ENCODE peak calls at places on chromosomes 6 and 20, in seven cellular contexts. N is H1, W is A549, B is GM12878, D is HCT116, Z is K562, L is HepG2. U is an unnamed sample.

GRCh38 chr6:100554228-100554627 is 89.5 kb upstream of the SIM1 start:
- DNase-seq in N (no peak), W (no peak), B (no peak), D (no peak), Z (no peak), L (no peak), U (no peak)

GRCh38 chr20:35718972-35719635 is 19.9 kb downstream of the ROMO1 start:
- DNase-seq in N (no peak), W (no peak), B (no peak), D (no peak), Z (no peak), L (no peak), U (no peak)

GRCh38 chr6:158411998-158412397 is 99.7 kb downstream of the TULP4 start:
- DNase-seq in N (no peak), W (no peak), B (no peak), D (peak; percentile 48), Z (no peak), L (no peak), U (no peak)

GRCh38 chr20:8331740-8332412 is 199.8 kb downstream of the PLCB1 start:
- DNase-seq in N (no peak), W (no peak), B (no peak), D (no peak), Z (no peak), L (peak; percentile 86), U (no peak)

GRCh38 chr6:147579667-147580066 is 71.2 kb downstream of the SAMD5 start:
- DNase-seq in N (no peak), W (no peak), B (no peak), D (no peak), Z (no peak), L (no peak), U (no peak)

GRCh38 chr6:46347669-46348068 is 143.6 kb downstream of the RCAN2 start:
- DNase-seq in N (no peak), W (no peak), B (peak; percentile 4), D (no peak), Z (no peak), L (no peak), U (no peak)

GRCh38 chr6:164195605-164196004 is 781.1 kb downstream of the QKI start:
- DNase-seq in N (no peak), W (no peak), B (no peak), D (no peak), Z (no peak), L (no peak), U (no peak)

GRCh38 chr6:34182751-34183531 is 37.1 kb upstream of the GRM4 start:
- DNase-seq in N (no peak), W (no peak), B (peak; percentile 34), D (no peak), Z (no peak), L (no peak), U (no peak)

GRCh38 chr6:3913077-3913957 is 64.1 kb downstream of the FAM50B start:
- DNase-seq in N (no peak), W (peak; percentile 92), B (no peak), D (peak; percentile 69), Z (peak; percentile 87), L (peak; percentile 99), U (peak; percentile 99)

GRCh38 chr20:50189681-50190250 is 864 bp upstream of the CEBPB start:
- DNase-seq in N (no peak), W (peak; percentile 59), B (no peak), D (no peak), Z (peak; percentile 41), L (peak; percentile 79), U (no peak)

GRCh38 chr20:17562804-17563305 is 7.0 kb upstream of the DSTN start:
- DNase-seq in N (no peak), W (peak; percentile 83), B (no peak), D (no peak), Z (peak; percentile 54), L (peak; percentile 65), U (peak; percentile 34)

GRCh38 chr20:16947346-16947943 is 199.3 kb downstream of the OTOR start:
- DNase-seq in N (no peak), W (no peak), B (no peak), D (no peak), Z (no peak), L (no peak), U (no peak)

GRCh38 chr6:125102411-125102810 is 51.2 kb upstream of the TPD52L1 start:
- DNase-seq in N (no peak), W (no peak), B (no peak), D (no peak), Z (no peak), L (no peak), U (peak; percentile 42)

GRCh38 chr6:155314092-155314772 is at the start of gene TFB1M:
- DNase-seq in N (peak; percentile 100), W (peak; percentile 98), B (peak; percentile 99), D (peak; percentile 98), Z (peak; percentile 100), L (peak; percentile 99), U (peak; percentile 99)
- TF ChIP-seq POLR2A in N (peak; percentile 85), W (peak; percentile 77), B (peak; percentile 97), D (no peak), Z (peak; percentile 96), L (peak; percentile 91), U (peak; percentile 85)

DNA sequence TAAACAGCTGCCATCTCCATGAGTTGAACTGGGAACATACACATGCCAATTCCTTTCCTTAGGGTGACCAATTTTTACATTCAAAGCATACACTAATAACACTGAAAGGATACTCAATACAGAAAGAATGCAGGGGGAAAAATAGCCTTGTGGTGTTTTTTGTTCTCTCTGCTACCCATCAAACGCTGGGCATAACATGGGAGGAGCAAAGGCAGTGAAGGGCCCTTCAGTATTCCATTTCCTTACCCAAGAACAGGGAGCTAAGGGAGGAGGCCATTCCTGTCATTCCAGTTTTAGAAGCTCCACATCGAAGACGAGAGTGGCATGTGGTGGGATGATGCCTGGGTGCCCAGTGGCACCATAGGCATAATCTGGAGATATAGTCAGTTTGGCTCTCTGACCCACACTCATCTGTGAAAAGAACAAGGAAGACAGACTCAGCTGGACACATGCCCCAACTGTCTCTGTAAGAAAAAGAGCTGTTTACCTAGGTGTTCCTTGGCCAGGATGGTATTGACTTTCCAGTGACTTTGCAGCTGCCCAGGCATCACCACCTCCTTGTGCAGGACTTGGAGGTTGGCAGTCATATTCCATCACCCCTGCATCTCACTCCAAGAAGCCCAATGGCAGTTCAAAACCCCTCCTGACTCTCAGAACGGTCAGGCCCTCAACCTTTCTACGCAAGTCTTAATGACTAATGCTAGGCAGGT is 20.9 kb downstream of the FKBP1A start:
- DNase-seq in N (no peak), W (no peak), B (no peak), D (no peak), Z (no peak), L (no peak), U (no peak)
- TF ChIP-seq MAX in N (no peak), W (no peak), B (no peak), D (no peak), Z (no peak), L (no peak), U (no peak)

GRCh38 chr6:135265278-135265677 is 84.2 kb downstream of the MYB start:
- DNase-seq in N (no peak), W (no peak), B (no peak), D (no peak), Z (no peak), L (no peak), U (no peak)
- H3K4me1 ChIP-seq in N (peaks cover 11% of the 10 kb centered on the region), W (no peaks in the 10 kb centered on the region), B (no peaks in the 10 kb centered on the region), D (no peaks in the 10 kb centered on the region), Z (peaks cover 11% of the 10 kb centered on the region), L (peaks cover 23% of the 10 kb centered on the region), U (no peaks in the 10 kb centered on the region)

GRCh38 chr6:31700716-31701401 is 2.3 kb downstream of the ABHD16A start:
- DNase-seq in N (no peak), W (no peak), B (no peak), D (no peak), Z (no peak), L (no peak), U (no peak)

GRCh38 chr6:31706599-31706998 is at the start of gene LY6G6F:
- DNase-seq in N (no peak), W (no peak), B (no peak), D (no peak), Z (peak; percentile 75), L (no peak), U (no peak)

GRCh38 chr6:31701666-31702420 is 1.3 kb downstream of the ABHD16A start:
- DNase-seq in N (no peak), W (no peak), B (no peak), D (no peak), Z (no peak), L (no peak), U (peak; percentile 8)

GRCh38 chr6:31702421-31702818 is 704 bp downstream of the ABHD16A start:
- DNase-seq in N (no peak), W (no peak), B (no peak), D (no peak), Z (peak; percentile 79), L (no peak), U (no peak)

DNA sequence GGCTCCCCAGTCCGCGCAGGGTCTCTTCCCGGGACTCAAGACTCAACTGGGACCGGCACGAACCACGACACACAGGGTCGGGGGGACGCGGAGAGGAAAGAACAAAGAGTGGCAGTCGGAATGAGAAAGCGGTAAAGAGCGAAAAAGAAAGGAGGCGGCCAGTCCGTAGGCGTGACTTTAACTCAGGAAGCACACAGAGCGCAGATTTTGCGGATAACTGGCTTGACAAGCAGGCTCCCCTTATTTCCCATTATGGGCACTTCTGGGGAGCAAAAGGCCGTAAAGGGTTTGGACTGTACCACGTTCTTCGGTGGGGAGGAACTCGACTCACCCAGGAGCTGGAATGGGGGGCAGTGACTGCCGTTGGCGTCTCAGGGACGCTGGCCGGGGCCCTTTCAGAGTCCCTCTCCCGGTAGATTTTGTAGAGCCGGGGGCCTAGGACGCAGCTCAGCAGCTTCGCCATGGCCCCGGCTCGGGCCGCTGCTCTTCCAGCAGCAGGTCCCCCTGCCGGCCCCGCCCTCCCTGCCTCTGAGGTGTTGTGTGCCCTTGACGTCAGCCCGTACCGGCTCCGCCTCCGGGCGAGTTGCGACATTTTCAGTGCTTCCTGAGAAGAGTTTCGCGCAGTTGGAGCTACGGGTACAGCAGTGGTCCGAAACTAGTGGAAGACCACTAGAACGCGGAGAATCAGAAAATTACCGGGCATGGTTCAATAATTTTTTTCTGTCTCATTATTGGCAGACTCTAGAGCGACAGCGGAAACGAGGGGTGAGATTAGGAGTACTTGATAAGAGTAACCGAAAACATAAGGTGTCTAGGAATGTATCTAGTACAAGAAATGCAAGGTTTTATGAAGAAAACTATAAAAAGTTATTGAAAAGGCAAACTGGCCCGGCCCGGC is at the start of gene ABHD16A:
- DNase-seq in N (peak; percentile 95), W (peak; percentile 97), B (peak; percentile 95), D (peak; percentile 98), Z (peak; percentile 100), L (peak; percentile 98), U (peak; percentile 99)
- TF ChIP-seq POLR2A in N (peak; percentile 85), W (peak; percentile 80), B (peak; percentile 88), D (peak; percentile 48), Z (peak; percentile 98), L (peak; percentile 96), U (peak; percentile 97)

DNA sequence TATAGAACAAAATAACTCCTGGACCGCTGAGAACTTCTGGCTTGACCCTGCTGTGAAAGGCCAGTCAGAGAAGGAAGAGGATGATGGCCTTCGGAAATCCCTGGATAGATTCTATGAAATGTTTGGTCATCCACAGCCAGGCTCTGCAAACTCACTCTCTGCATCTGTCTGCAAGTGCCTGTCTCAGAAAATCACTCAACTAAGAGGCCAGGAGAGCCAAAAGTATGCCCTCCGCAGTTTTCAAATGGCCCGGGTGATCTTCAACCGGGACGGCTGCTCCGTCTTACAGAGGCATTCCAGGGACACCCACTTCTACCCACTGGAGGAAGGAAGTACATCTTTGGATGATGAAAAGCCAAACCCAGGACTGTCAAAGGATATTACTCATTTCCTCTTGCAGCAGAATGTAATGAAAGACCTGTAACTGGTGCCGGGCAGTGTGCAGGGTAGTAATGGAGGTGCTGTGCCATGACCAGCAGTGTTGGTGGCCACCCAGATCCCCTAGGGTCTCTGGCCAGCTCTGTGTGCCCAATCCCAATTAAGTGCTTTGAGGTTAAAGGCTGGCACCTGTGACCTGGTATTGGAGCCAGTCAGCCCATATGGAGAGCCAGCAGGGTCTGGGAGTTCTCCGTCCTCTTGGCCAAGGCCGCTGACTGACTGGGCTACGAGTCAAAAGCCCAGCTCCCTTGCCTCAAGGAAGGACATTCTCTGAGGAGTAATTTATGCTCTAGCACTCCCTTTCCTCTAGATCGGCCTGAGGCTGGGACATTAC is 87.1 kb downstream of the TRMT6 start:
- DNase-seq in N (no peak), W (no peak), B (no peak), D (no peak), Z (no peak), L (no peak), U (peak; percentile 50)
- TF ChIP-seq MAX in N (no peak), W (no peak), B (no peak), D (no peak), Z (no peak), L (no peak), U (no peak)